ENCODE peak calls at places on chromosome 16, in six cellular contexts. X, Q, E, G, S and L are unnamed samples.

GRCh38 chr16:68144008-68144407 is 58.8 kb downstream of the NFATC3 start:
- DNase-seq in X (no peak), Q (no peak), E (no peak), G (peak), S (no peak), L (no peak)

GRCh38 chr16:11757671-11758545 is 15.3 kb upstream of the TXNDC11 start:
- DNase-seq in X (peak), Q (no peak), E (no peak), G (peak), S (peak), L (no peak)

GRCh38 chr16:52871481-52871880 is 181.2 kb downstream of the CHD9NB start:
- DNase-seq in X (no peak), Q (no peak), E (no peak), G (no peak), S (no peak), L (no peak)

GRCh38 chr16:66539628-66540469 is 10.1 kb downstream of the TK2 start:
- DNase-seq in X (no peak), Q (no peak), E (no peak), G (no peak), S (no peak), L (peak)

GRCh38 chr16:4966736-4967453 is 8.8 kb downstream of the SEC14L5 start:
- DNase-seq in X (no peak), Q (no peak), E (no peak), G (no peak), S (no peak), L (no peak)

GRCh38 chr16:11783319-11784047 is 13.6 kb downstream of the ZC3H7A start:
- DNase-seq in X (peak), Q (no peak), E (no peak), G (peak), S (no peak), L (peak)

GRCh38 chr16:79980650-79981521 is 380.3 kb upstream of the MAF start:
- DNase-seq in X (no peak), Q (no peak), E (no peak), G (no peak), S (no peak), L (no peak)

GRCh38 chr16:72908362-72908838 is 139.5 kb downstream of the ZFHX3 start:
- DNase-seq in X (no peak), Q (no peak), E (no peak), G (no peak), S (no peak), L (no peak)

GRCh38 chr16:26802440-26802839 is 264.3 kb upstream of the C16orf82 start:
- DNase-seq in X (no peak), Q (no peak), E (no peak), G (no peak), S (no peak), L (no peak)

GRCh38 chr16:24713379-24713778 is 16.1 kb upstream of the TNRC6A start:
- DNase-seq in X (no peak), Q (no peak), E (no peak), G (no peak), S (no peak), L (no peak)

GRCh38 chr16:66365588-66365987 is 903 bp upstream of the CDH5 start:
- DNase-seq in X (peak), Q (no peak), E (peak), G (no peak), S (peak), L (no peak)

GRCh38 chr16:65617421-65617820 is 495.6 kb upstream of the CDH11 start:
- DNase-seq in X (no peak), Q (no peak), E (no peak), G (no peak), S (no peak), L (no peak)

GRCh38 chr16:67533024-67533560 is 4.5 kb downstream of the RIPOR1 start:
- DNase-seq in X (no peak), Q (no peak), E (no peak), G (no peak), S (peak), L (no peak)

GRCh38 chr16:85396879-85397871 is 215.9 kb upstream of the GSE1 start:
- DNase-seq in X (no peak), Q (peak), E (peak), G (no peak), S (peak), L (peak)

GRCh38 chr16:64408699-64409098 is 713.2 kb downstream of the CDH11 start:
- DNase-seq in X (no peak), Q (no peak), E (no peak), G (no peak), S (no peak), L (no peak)

GRCh38 chr16:82152641-82153094 is 17.4 kb downstream of the MPHOSPH6 start:
- DNase-seq in X (peak), Q (no peak), E (no peak), G (no peak), S (no peak), L (no peak)

GRCh38 chr16:1863681-1864460 is 8.1 kb downstream of the MEIOB start:
- DNase-seq in X (peak), Q (no peak), E (no peak), G (peak), S (no peak), L (peak)

GRCh38 chr16:85428168-85428898 is 184.8 kb upstream of the GSE1 start:
- DNase-seq in X (no peak), Q (peak), E (peak), G (no peak), S (peak), L (peak)

GRCh38 chr16:69179255-69180010 is 7.5 kb upstream of the SNTB2 start:
- DNase-seq in X (peak), Q (peak), E (no peak), G (peak), S (peak), L (no peak)

GRCh38 chr16:19898924-19899604 is 14.4 kb upstream of the GPRC5B start:
- DNase-seq in X (peak), Q (peak), E (no peak), G (peak), S (peak), L (peak)

GRCh38 chr16:77262971-77263370 is 63.8 kb downstream of the SYCE1L start:
- DNase-seq in X (no peak), Q (no peak), E (no peak), G (no peak), S (no peak), L (no peak)

GRCh38 chr16:86150646-86151371 is 251.8 kb downstream of the IRF8 start:
- DNase-seq in X (no peak), Q (no peak), E (no peak), G (no peak), S (no peak), L (no peak)

GRCh38 chr16:75491876-75492275 is 3.4 kb downstream of the CHST6 start:
- DNase-seq in X (no peak), Q (peak), E (no peak), G (no peak), S (no peak), L (peak)

GRCh38 chr16:60419859-60420258 is 1616.4 kb downstream of the CDH8 start:
- DNase-seq in X (no peak), Q (no peak), E (no peak), G (no peak), S (no peak), L (no peak)

GRCh38 chr16:82138478-82139285 is 31.3 kb downstream of the MPHOSPH6 start:
- DNase-seq in X (no peak), Q (no peak), E (no peak), G (no peak), S (no peak), L (no peak)

GRCh38 chr16:12500771-12501170 is 302.9 kb downstream of the CPPED1 start:
- DNase-seq in X (no peak), Q (no peak), E (no peak), G (no peak), S (no peak), L (no peak)

GRCh38 chr16:87496101-87496801 is 3.4 kb upstream of the ZCCHC14 start:
- DNase-seq in X (no peak), Q (no peak), E (no peak), G (no peak), S (no peak), L (peak)

GRCh38 chr16:56931253-56931768 is 631 bp upstream of the HERPUD1 start:
- DNase-seq in X (no peak), Q (no peak), E (no peak), G (no peak), S (no peak), L (peak)

GRCh38 chr16:84519855-84520254 is 15.4 kb upstream of the MEAK7 start:
- DNase-seq in X (no peak), Q (no peak), E (no peak), G (no peak), S (no peak), L (peak)

GRCh38 chr16:10080031-10080772 is 102.0 kb downstream of the GRIN2A start:
- DNase-seq in X (no peak), Q (no peak), E (peak), G (peak), S (no peak), L (no peak)

GRCh38 chr16:86229866-86230656 is 280.3 kb upstream of the FOXF1 start:
- DNase-seq in X (no peak), Q (no peak), E (no peak), G (no peak), S (no peak), L (no peak)

GRCh38 chr16:52827456-52827855 is 225.2 kb downstream of the CHD9NB start:
- DNase-seq in X (no peak), Q (no peak), E (no peak), G (no peak), S (no peak), L (no peak)

GRCh38 chr16:17519041-17519440 is 48.3 kb upstream of the XYLT1 start:
- DNase-seq in X (peak), Q (no peak), E (no peak), G (peak), S (no peak), L (no peak)

GRCh38 chr16:2063861-2064260 is 16.1 kb downstream of the TSC2 start:
- DNase-seq in X (no peak), Q (no peak), E (no peak), G (no peak), S (no peak), L (no peak)

GRCh38 chr16:8229011-8229520 is 361.2 kb downstream of the TMEM114 start:
- DNase-seq in X (no peak), Q (no peak), E (no peak), G (no peak), S (no peak), L (no peak)
- TF ChIP-seq CTCF in X (no peak), Q (no peak), E (no peak), G (no peak), S (no peak), L (no peak)

GRCh38 chr16:30382398-30383015 is at the start of gene SEPTIN1:
- DNase-seq in X (no peak), Q (no peak), E (no peak), G (no peak), S (no peak), L (peak)
- H3K4me3 ChIP-seq in X (no peak), Q (no peak), E (no peak), G (no peak), S (no peak), L (peak)

GRCh38 chr16:58515125-58515870 is at the start of gene SETD6:
- DNase-seq in X (peak), Q (peak), E (peak), G (peak), S (peak), L (peak)

GRCh38 chr16:58513874-58514273 is 1.4 kb upstream of the SETD6 start:
- DNase-seq in X (no peak), Q (no peak), E (no peak), G (no peak), S (no peak), L (no peak)

GRCh38 chr16:58516768-58517107 is 1.4 kb downstream of the SETD6 start:
- DNase-seq in X (no peak), Q (no peak), E (no peak), G (no peak), S (no peak), L (no peak)

GRCh38 chr16:58518083-58518979 is 3.0 kb downstream of the SETD6 start:
- DNase-seq in X (no peak), Q (no peak), E (no peak), G (no peak), S (no peak), L (peak)

DNA sequence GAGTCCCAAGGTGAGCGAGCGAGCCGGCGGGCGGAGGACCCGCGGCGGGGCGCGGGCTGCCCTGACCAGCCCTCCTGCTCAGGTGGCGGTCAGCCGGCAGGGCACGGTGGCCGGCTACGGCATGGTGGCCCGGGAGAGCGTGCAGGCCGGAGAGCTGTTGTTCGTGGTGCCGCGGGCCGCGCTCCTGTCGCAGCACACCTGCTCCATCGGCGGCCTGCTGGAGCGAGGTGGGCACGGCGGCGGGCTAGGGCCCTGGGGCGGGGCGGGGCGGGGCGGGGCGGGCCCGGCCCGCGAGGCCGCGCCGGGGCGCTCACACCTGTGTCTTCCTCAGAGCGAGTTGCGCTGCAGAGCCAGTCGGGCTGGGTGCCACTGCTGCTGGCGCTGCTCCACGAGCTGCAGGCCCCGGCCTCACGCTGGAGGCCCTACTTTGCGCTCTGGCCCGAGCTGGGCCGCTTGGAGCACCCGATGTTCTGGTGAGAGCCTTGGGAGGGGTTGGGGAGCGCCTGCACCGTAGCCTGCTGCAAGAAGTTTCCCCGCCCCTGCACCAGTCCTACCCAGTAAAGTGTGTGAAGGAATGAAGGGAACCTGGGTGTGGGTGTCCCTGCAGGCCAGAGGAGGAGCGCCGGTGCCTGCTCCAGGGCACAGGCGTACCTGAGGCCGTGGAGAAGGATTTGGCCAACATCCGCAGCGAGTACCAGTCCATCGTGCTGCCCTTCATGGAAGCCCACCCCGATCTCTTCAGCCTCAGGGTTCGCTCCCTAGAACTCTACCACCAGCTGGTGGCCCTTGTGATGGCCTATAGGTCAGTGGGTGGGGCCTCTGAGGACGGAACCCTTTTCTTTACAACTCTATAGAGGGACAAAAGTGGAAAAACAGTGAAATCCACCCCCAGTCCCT is 802 bp downstream of the SETD6 start:
- DNase-seq in X (no peak), Q (peak), E (peak), G (no peak), S (no peak), L (peak)
- TF ChIP-seq CTCF in X (no peak), Q (no peak), E (no peak), G (no peak), S (no peak), L (no peak)

DNA sequence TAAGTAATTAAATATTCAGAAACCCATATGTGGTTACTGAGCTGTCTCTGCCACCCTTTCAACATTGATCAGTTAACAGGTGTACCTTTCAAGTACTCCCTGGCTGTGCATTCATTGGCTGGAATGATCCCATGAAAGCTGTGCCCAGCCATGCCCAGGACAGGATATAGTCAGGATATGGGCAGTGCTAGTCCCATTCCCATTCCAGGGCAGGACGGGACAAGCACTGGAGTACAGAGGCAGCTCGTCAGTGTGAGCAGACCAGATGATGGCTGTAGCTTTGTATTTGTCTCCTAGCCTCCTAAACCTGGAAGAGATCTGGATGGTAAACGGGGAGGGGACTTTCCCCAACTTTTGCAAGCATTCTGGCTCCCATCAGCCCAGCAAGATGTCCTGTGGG is 22.5 kb downstream of the HEATR3 start:
- DNase-seq in X (no peak), Q (no peak), E (no peak), G (no peak), S (no peak), L (no peak)
- H3K4me3 ChIP-seq in X (no peak), Q (no peak), E (no peak), G (no peak), S (no peak), L (no peak)